ENCODE peak calls at places on chromosomes 1 and 21, in nine cellular contexts. One of them, this sample, is unnamed.

GRCh38 chr1:11071463-11072215 is 11.8 kb upstream of the SRM start:
- DNase-seq in body of pancreas: peak
- DNase-seq in endodermal cell: no peak
- DNase-seq in ovary: no peak
- DNase-seq in WTC11: no peak
- DNase-seq in AG04449: no peak
- DNase-seq in left ventricle myocardium inferior: no peak
- DNase-seq in mucosa of descending colon: no peak
- DNase-seq in astrocyte: no peak
- DNase-seq in this sample: peak

GRCh38 chr1:44346184-44346583 is 8.9 kb downstream of the ERI3 start:
- DNase-seq in body of pancreas: no peak
- DNase-seq in endodermal cell: no peak
- DNase-seq in ovary: no peak
- DNase-seq in WTC11: no peak
- DNase-seq in AG04449: no peak
- DNase-seq in left ventricle myocardium inferior: no peak
- DNase-seq in mucosa of descending colon: no peak
- DNase-seq in astrocyte: no peak
- DNase-seq in this sample: no peak

GRCh38 chr1:86137458-86137857 is 19.1 kb downstream of the COL24A1 start:
- DNase-seq in body of pancreas: no peak
- DNase-seq in endodermal cell: no peak
- DNase-seq in ovary: no peak
- DNase-seq in WTC11: no peak
- DNase-seq in AG04449: peak
- DNase-seq in left ventricle myocardium inferior: no peak
- DNase-seq in mucosa of descending colon: no peak
- DNase-seq in astrocyte: peak
- DNase-seq in this sample: no peak

GRCh38 chr1:21326861-21327344 is 36.6 kb upstream of the ECE1 start:
- DNase-seq in body of pancreas: no peak
- DNase-seq in endodermal cell: no peak
- DNase-seq in ovary: no peak
- DNase-seq in WTC11: no peak
- DNase-seq in AG04449: no peak
- DNase-seq in left ventricle myocardium inferior: peak
- DNase-seq in mucosa of descending colon: peak
- DNase-seq in astrocyte: no peak
- DNase-seq in this sample: no peak

GRCh38 chr1:228274452-228275153 is 66.8 kb downstream of the OBSCN start:
- DNase-seq in body of pancreas: no peak
- DNase-seq in endodermal cell: peak
- DNase-seq in ovary: no peak
- DNase-seq in WTC11: no peak
- DNase-seq in AG04449: no peak
- DNase-seq in left ventricle myocardium inferior: no peak
- DNase-seq in mucosa of descending colon: no peak
- DNase-seq in astrocyte: no peak
- DNase-seq in this sample: peak

GRCh38 chr1:11026052-11026451 is 13.6 kb downstream of the TARDBP start:
- DNase-seq in body of pancreas: no peak
- DNase-seq in endodermal cell: no peak
- DNase-seq in ovary: no peak
- DNase-seq in WTC11: no peak
- DNase-seq in AG04449: no peak
- DNase-seq in left ventricle myocardium inferior: no peak
- DNase-seq in mucosa of descending colon: no peak
- DNase-seq in astrocyte: no peak
- DNase-seq in this sample: no peak

GRCh38 chr1:83787246-83787998 is 211.5 kb downstream of the TTLL7 start:
- DNase-seq in body of pancreas: no peak
- DNase-seq in endodermal cell: peak
- DNase-seq in ovary: no peak
- DNase-seq in WTC11: no peak
- DNase-seq in AG04449: no peak
- DNase-seq in left ventricle myocardium inferior: no peak
- DNase-seq in mucosa of descending colon: no peak
- DNase-seq in astrocyte: no peak
- DNase-seq in this sample: no peak

GRCh38 chr1:235060607-235061470 is 67.8 kb downstream of the TOMM20 start:
- DNase-seq in body of pancreas: peak
- DNase-seq in endodermal cell: peak
- DNase-seq in ovary: no peak
- DNase-seq in WTC11: peak
- DNase-seq in AG04449: no peak
- DNase-seq in left ventricle myocardium inferior: peak
- DNase-seq in mucosa of descending colon: peak
- DNase-seq in astrocyte: no peak
- DNase-seq in this sample: no peak

GRCh38 chr1:220342853-220343252 is 70.6 kb upstream of the RAB3GAP2 start:
- DNase-seq in body of pancreas: no peak
- DNase-seq in endodermal cell: no peak
- DNase-seq in ovary: no peak
- DNase-seq in WTC11: no peak
- DNase-seq in AG04449: no peak
- DNase-seq in left ventricle myocardium inferior: no peak
- DNase-seq in mucosa of descending colon: no peak
- DNase-seq in astrocyte: no peak
- DNase-seq in this sample: no peak

GRCh38 chr1:211687462-211688215 is 12.2 kb upstream of the NEK2 start:
- DNase-seq in body of pancreas: no peak
- DNase-seq in endodermal cell: no peak
- DNase-seq in ovary: no peak
- DNase-seq in WTC11: no peak
- DNase-seq in AG04449: no peak
- DNase-seq in left ventricle myocardium inferior: no peak
- DNase-seq in mucosa of descending colon: no peak
- DNase-seq in astrocyte: no peak
- DNase-seq in this sample: no peak

GRCh38 chr1:209556159-209556690 is 27.3 kb upstream of the CAMK1G start:
- DNase-seq in body of pancreas: no peak
- DNase-seq in endodermal cell: no peak
- DNase-seq in ovary: no peak
- DNase-seq in WTC11: no peak
- DNase-seq in AG04449: no peak
- DNase-seq in left ventricle myocardium inferior: no peak
- DNase-seq in mucosa of descending colon: no peak
- DNase-seq in astrocyte: no peak
- DNase-seq in this sample: no peak

DNA sequence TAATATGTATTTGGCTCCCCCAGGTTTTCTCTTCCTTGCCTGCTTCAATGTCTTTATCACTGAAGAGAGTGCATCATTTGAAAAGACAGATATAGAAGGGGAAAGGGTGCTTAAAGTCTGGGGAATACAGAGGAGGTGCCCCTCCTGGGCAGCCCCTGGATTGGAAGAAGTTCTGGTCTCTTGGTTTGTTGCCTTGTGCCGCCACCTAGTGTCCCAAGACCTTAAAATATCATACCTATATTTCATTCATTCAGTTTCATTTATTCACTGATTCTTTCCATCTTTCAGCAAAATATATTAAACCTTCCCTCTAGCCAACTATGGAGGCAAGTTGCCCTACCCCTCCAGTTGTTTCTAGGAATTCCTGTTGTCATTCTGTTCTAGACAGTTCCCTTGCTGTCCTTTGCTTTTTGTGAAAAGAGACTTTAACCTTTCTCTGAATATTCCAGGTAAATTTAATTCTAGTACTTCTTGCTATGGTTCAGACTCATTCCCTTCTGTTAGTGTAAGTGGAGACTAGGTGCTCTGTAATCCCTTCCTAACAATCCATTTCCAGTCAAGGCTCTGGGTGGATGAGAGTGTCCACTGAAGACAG is 56.1 kb downstream of the MEF2D start:
- DNase-seq in body of pancreas: no peak
- DNase-seq in endodermal cell: peak
- DNase-seq in ovary: no peak
- DNase-seq in WTC11: peak
- DNase-seq in AG04449: no peak
- DNase-seq in left ventricle myocardium inferior: no peak
- DNase-seq in mucosa of descending colon: no peak
- DNase-seq in astrocyte: no peak
- DNase-seq in this sample: no peak
- TF ChIP-seq CTCF in body of pancreas: peak
- TF ChIP-seq CTCF in endodermal cell: peak
- TF ChIP-seq CTCF in ovary: no peak
- TF ChIP-seq CTCF in WTC11: peak
- TF ChIP-seq CTCF in AG04449: no peak
- TF ChIP-seq CTCF in left ventricle myocardium inferior: peak
- TF ChIP-seq CTCF in mucosa of descending colon: no peak
- TF ChIP-seq CTCF in astrocyte: peak
- TF ChIP-seq CTCF in this sample: peak

GRCh38 chr1:204478921-204479320 is 15.7 kb downstream of the PIK3C2B start:
- DNase-seq in body of pancreas: no peak
- DNase-seq in endodermal cell: no peak
- DNase-seq in ovary: no peak
- DNase-seq in WTC11: no peak
- DNase-seq in AG04449: no peak
- DNase-seq in left ventricle myocardium inferior: no peak
- DNase-seq in mucosa of descending colon: no peak
- DNase-seq in astrocyte: no peak
- DNase-seq in this sample: no peak

GRCh38 chr1:204477036-204477740 is 17.4 kb downstream of the PIK3C2B start:
- DNase-seq in body of pancreas: no peak
- DNase-seq in endodermal cell: no peak
- DNase-seq in ovary: no peak
- DNase-seq in WTC11: no peak
- DNase-seq in AG04449: no peak
- DNase-seq in left ventricle myocardium inferior: no peak
- DNase-seq in mucosa of descending colon: no peak
- DNase-seq in astrocyte: peak
- DNase-seq in this sample: no peak

GRCh38 chr1:204475651-204476432 is 18.8 kb downstream of the PIK3C2B start:
- DNase-seq in body of pancreas: no peak
- DNase-seq in endodermal cell: no peak
- DNase-seq in ovary: no peak
- DNase-seq in WTC11: no peak
- DNase-seq in AG04449: no peak
- DNase-seq in left ventricle myocardium inferior: no peak
- DNase-seq in mucosa of descending colon: no peak
- DNase-seq in astrocyte: no peak
- DNase-seq in this sample: peak

GRCh38 chr1:204478166-204478899 is 16.3 kb downstream of the PIK3C2B start:
- DNase-seq in body of pancreas: no peak
- DNase-seq in endodermal cell: no peak
- DNase-seq in ovary: no peak
- DNase-seq in WTC11: no peak
- DNase-seq in AG04449: no peak
- DNase-seq in left ventricle myocardium inferior: no peak
- DNase-seq in mucosa of descending colon: no peak
- DNase-seq in astrocyte: no peak
- DNase-seq in this sample: no peak

DNA sequence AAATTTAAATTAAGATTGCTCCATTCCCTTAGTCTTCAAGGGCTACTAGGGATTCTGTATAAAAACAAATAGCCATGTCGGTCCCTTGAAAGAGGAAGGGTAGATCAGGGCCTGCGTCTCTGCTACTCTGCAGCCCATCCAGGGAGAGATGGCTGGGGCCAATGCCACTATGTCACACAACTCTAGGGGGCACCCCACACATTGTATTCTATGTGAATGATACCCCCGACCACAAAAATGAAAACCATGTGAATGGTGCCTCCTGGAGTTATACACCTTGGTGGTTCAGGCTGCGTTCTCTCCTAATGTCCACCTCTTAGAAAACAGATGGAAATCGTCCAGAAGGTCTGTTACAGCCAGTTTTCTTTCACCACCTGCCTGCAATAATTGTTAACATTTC is 18.0 kb downstream of the PIK3C2B start:
- DNase-seq in body of pancreas: no peak
- DNase-seq in endodermal cell: no peak
- DNase-seq in ovary: no peak
- DNase-seq in WTC11: no peak
- DNase-seq in AG04449: no peak
- DNase-seq in left ventricle myocardium inferior: no peak
- DNase-seq in mucosa of descending colon: no peak
- DNase-seq in astrocyte: no peak
- DNase-seq in this sample: no peak
- TF ChIP-seq CTCF in body of pancreas: no peak
- TF ChIP-seq CTCF in endodermal cell: peak
- TF ChIP-seq CTCF in ovary: no peak
- TF ChIP-seq CTCF in WTC11: no peak
- TF ChIP-seq CTCF in AG04449: no peak
- TF ChIP-seq CTCF in left ventricle myocardium inferior: no peak
- TF ChIP-seq CTCF in mucosa of descending colon: no peak
- TF ChIP-seq CTCF in astrocyte: no peak
- TF ChIP-seq CTCF in this sample: no peak

GRCh38 chr21:45443595-45444181 is 38.7 kb downstream of the COL18A1 start:
- DNase-seq in body of pancreas: no peak
- DNase-seq in endodermal cell: no peak
- DNase-seq in ovary: peak
- DNase-seq in WTC11: no peak
- DNase-seq in AG04449: no peak
- DNase-seq in left ventricle myocardium inferior: no peak
- DNase-seq in mucosa of descending colon: peak
- DNase-seq in astrocyte: no peak
- DNase-seq in this sample: no peak
- TF ChIP-seq CTCF in body of pancreas: no peak
- TF ChIP-seq CTCF in endodermal cell: no peak
- TF ChIP-seq CTCF in ovary: no peak
- TF ChIP-seq CTCF in WTC11: no peak
- TF ChIP-seq CTCF in AG04449: no peak
- TF ChIP-seq CTCF in left ventricle myocardium inferior: no peak
- TF ChIP-seq CTCF in mucosa of descending colon: no peak
- TF ChIP-seq CTCF in astrocyte: no peak
- TF ChIP-seq CTCF in this sample: no peak

DNA sequence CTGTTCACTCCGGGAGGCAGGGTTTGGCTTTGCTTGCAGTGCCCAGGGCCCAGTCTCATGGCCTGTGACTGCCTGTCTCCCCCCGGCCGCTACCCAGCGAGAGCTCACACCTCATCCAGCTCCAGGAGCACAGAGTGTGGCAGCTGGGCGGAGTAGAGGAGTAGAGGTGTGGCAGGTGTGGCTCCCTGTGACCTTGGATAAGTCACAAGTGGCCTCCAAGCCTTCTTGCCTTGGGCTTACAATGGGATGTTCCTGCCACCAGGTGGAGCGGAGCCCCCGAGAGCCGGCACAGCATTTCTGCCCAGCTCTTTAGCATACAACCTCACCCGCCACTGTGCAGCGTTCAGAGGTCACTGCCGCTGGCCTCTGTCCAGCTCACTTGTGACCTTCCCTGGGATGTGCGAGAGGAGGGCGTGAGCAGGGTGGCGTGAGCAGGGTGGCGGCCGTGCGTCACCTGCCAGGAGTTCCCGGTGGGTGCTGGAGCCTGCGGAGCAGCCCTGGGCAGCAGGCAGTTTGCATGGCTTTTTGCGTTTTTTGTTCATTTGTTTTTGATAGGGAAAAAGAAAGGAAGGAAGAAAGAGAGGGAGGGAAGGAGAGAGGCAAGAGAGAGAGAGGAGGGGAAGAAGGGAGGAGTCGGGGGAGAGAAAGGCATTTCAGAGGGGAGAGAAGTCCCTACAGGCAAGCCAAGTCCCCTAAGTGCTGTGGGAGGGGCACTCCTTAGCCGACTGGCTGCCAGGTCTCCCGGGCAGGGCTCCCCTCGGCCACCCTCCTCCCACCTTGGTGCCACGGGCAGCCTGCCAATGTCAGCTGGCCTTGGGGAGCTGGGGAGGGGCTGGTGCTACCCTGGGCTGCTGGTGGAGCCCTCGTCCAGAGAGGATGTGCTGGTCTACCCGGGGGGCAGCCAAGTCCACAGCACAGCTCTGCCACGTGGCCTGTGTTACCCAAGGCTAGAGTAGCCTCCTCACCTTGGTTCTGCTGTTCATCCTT is 42.6 kb downstream of the CRYAA start:
- DNase-seq in body of pancreas: peak
- DNase-seq in endodermal cell: peak
- DNase-seq in ovary: no peak
- DNase-seq in WTC11: peak
- DNase-seq in AG04449: no peak
- DNase-seq in left ventricle myocardium inferior: peak
- DNase-seq in mucosa of descending colon: peak
- DNase-seq in astrocyte: no peak
- DNase-seq in this sample: peak
- TF ChIP-seq CTCF in body of pancreas: peak
- TF ChIP-seq CTCF in endodermal cell: peak
- TF ChIP-seq CTCF in ovary: no peak
- TF ChIP-seq CTCF in WTC11: peak
- TF ChIP-seq CTCF in AG04449: peak
- TF ChIP-seq CTCF in left ventricle myocardium inferior: peak
- TF ChIP-seq CTCF in mucosa of descending colon: no peak
- TF ChIP-seq CTCF in astrocyte: no peak
- TF ChIP-seq CTCF in this sample: peak